ENCODE peak calls at places on chromosomes 5 and 9, in nine cellular contexts. Y is iPS-NIHi11; B is posterior cingulate gyrus; J is GM23338; C is activated naive CD4-positive, alpha-beta T cell treated with Interleukin-2 at 50 U/mL for 16 hours; G is HFF-Myc; K is activated T-cell treated with anti-CD3 and anti-CD28 coated beads for 24 hours; F is AG08395; S is ACHN. V is an unnamed sample.

GRCh38 chr5:95822408-95823240 is at the start of gene GLRX:
- DNase-seq in B (peak; percentile 59), S (peak; percentile 89), F (peak; percentile 90), C (peak; percentile 62), G (no peak), J (peak; percentile 87), K (peak; percentile 48), Y (peak; percentile 79), V (peak; percentile 19)

GRCh38 chr5:138623053-138623452 is 47.9 kb upstream of the HSPA9 start:
- DNase-seq in F (no peak), J (no peak), K (no peak), Y (no peak), S (no peak), C (no peak), G (no peak), B (no peak), V (no peak)

GRCh38 chr9:97632406-97632991 is 669 bp downstream of the TSTD2 start:
- DNase-seq in G (peak; percentile 56), F (peak; percentile 49), B (no peak), S (peak; percentile 62), K (no peak), Y (peak; percentile 54), J (peak; percentile 82), C (peak; percentile 12), V (peak; percentile 16)

GRCh38 chr9:131500377-131500776 is 2.3 kb upstream of the POMT1 start:
- DNase-seq in Y (no peak), G (no peak), K (peak; percentile 53), F (no peak), B (peak; percentile 66), C (peak; percentile 80), J (no peak), S (no peak), V (no peak)

GRCh38 chr5:84249918-84250635 is 134.6 kb downstream of the EDIL3 start:
- DNase-seq in J (peak; percentile 24), F (peak; percentile 76), S (peak; percentile 84), B (no peak), G (peak; percentile 10), C (no peak), Y (no peak), K (no peak), V (no peak)

GRCh38 chr5:76207122-76207521 is 123.9 kb downstream of the SV2C start:
- DNase-seq in F (no peak), K (no peak), J (no peak), S (no peak), G (no peak), C (no peak), Y (no peak), B (no peak), V (no peak)

GRCh38 chr5:41339339-41339738 is 126.0 kb upstream of the C6 start:
- DNase-seq in J (no peak), Y (no peak), G (no peak), F (no peak), S (no peak), B (no peak), K (no peak), C (no peak), V (no peak)

GRCh38 chr9:26863074-26863473 is 29.5 kb downstream of the CAAP1 start:
- DNase-seq in Y (peak; percentile 7), C (no peak), B (no peak), K (no peak), J (peak; percentile 62), S (peak; percentile 19), G (no peak), F (peak; percentile 5), V (no peak)

GRCh38 chr5:173794901-173795416 is 93.2 kb upstream of the CPEB4 start:
- DNase-seq in K (no peak), Y (no peak), S (no peak), B (no peak), C (no peak), F (no peak), J (no peak), G (no peak), V (no peak)

GRCh38 chr9:123357748-123358059 is 1.7 kb downstream of the CRB2 start:
- DNase-seq in J (no peak), B (no peak), K (no peak), S (no peak), C (no peak), G (no peak), F (no peak), Y (no peak), V (no peak)

GRCh38 chr5:138305797-138306196 is 25.8 kb downstream of the CDC25C start:
- DNase-seq in K (no peak), S (no peak), Y (no peak), F (no peak), G (no peak), B (no peak), C (no peak), J (no peak), V (no peak)

GRCh38 chr9:90000925-90001324 is 396.1 kb downstream of the GADD45G start:
- DNase-seq in F (no peak), G (no peak), B (no peak), Y (no peak), C (no peak), S (no peak), J (no peak), K (no peak), V (no peak)

GRCh38 chr9:105415344-105415980 is 32.4 kb upstream of the FSD1L start:
- DNase-seq in S (peak; percentile 55), K (peak; percentile 44), Y (peak; percentile 78), F (peak; percentile 65), J (peak; percentile 90), C (peak; percentile 48), G (no peak), B (no peak), V (peak; percentile 28)

GRCh38 chr5:52988335-52989024 is 672 bp upstream of the ITGA2 start:
- DNase-seq in B (no peak), Y (no peak), C (no peak), J (peak; percentile 25), F (no peak), G (no peak), K (no peak), S (no peak), V (no peak)

GRCh38 chr9:38687992-38688391 is 31.9 kb downstream of the FAM240B start:
- DNase-seq in G (no peak), C (no peak), K (no peak), B (no peak), F (no peak), J (no peak), Y (no peak), S (no peak), V (no peak)

GRCh38 chr9:84140535-84141101 is 160.0 kb downstream of the RMI1 start:
- DNase-seq in G (no peak), S (no peak), J (peak; percentile 76), F (no peak), Y (peak; percentile 67), K (no peak), B (no peak), C (peak; percentile 17), V (no peak)

GRCh38 chr5:41509399-41510175 is 814 bp downstream of the PLCXD3 start:
- DNase-seq in B (no peak), Y (peak; percentile 24), J (peak; percentile 41), F (no peak), S (no peak), G (no peak), K (no peak), C (no peak), V (no peak)

GRCh38 chr9:89365532-89365912 is 47.2 kb downstream of the SECISBP2 start:
- DNase-seq in K (no peak), G (no peak), B (no peak), C (no peak), Y (no peak), J (no peak), F (no peak), S (no peak), V (no peak)

GRCh38 chr5:150301901-150302300 is 804 bp downstream of the ARSI start:
- DNase-seq in J (peak; percentile 22), B (no peak), C (no peak), G (no peak), K (no peak), Y (no peak), S (peak; percentile 30), F (no peak), V (no peak)

GRCh38 chr5:179373961-179374505 is 28.8 kb upstream of the ADAMTS2 start:
- DNase-seq in J (no peak), K (no peak), B (no peak), Y (no peak), C (no peak), S (no peak), G (no peak), F (no peak), V (no peak)

GRCh38 chr5:8710426-8710930 is 835.4 kb downstream of the SEMA5A start:
- DNase-seq in J (no peak), F (no peak), C (no peak), G (no peak), K (no peak), Y (no peak), B (no peak), S (no peak), V (no peak)

GRCh38 chr9:131178382-131178781 is 53.0 kb downstream of the NUP214 start:
- DNase-seq in Y (peak; percentile 89), G (peak; percentile 26), S (peak; percentile 54), C (peak; percentile 78), K (peak; percentile 64), J (peak; percentile 87), B (peak; percentile 64), F (peak; percentile 83), V (peak; percentile 57)

GRCh38 chr5:176662371-176663333 is 15.4 kb downstream of the TSPAN17 start:
- DNase-seq in Y (no peak), B (no peak), C (no peak), K (no peak), F (no peak), J (no peak), S (no peak), G (no peak), V (no peak)

GRCh38 chr5:11619339-11620028 is 284.8 kb downstream of the CTNND2 start:
- DNase-seq in K (no peak), F (no peak), B (no peak), G (no peak), S (peak; percentile 28), C (no peak), Y (peak; percentile 13), J (peak; percentile 24), V (no peak)